ENCODE peak calls at places on chromosomes 3 and 15, in five cellular contexts. One of them, this sample, is unnamed.

GRCh38 chr3:59408047-59408624 is 358.3 kb upstream of the CFAP20DC start:
- DNase-seq in mammary epithelial cell: no peak
- DNase-seq in IMR-90: peak; percentile 43
- DNase-seq in neuronal stem cell: no peak
- DNase-seq in HepG2: no peak
- DNase-seq in this sample: no peak

GRCh38 chr15:65856821-65857455 is 12.4 kb upstream of the RAB11A start:
- DNase-seq in IMR-90: peak; percentile 53
- DNase-seq in HepG2: peak; percentile 64
- DNase-seq in neuronal stem cell: peak; percentile 57
- DNase-seq in mammary epithelial cell: peak; percentile 37
- DNase-seq in this sample: no peak

GRCh38 chr15:63623231-63623969 is 26.2 kb downstream of the FBXL22 start:
- DNase-seq in neuronal stem cell: no peak
- DNase-seq in IMR-90: no peak
- DNase-seq in mammary epithelial cell: no peak
- DNase-seq in HepG2: no peak
- DNase-seq in this sample: no peak

GRCh38 chr3:181705081-181705480 is 6.6 kb upstream of the SOX2 start:
- DNase-seq in neuronal stem cell: no peak
- DNase-seq in mammary epithelial cell: no peak
- DNase-seq in IMR-90: no peak
- DNase-seq in HepG2: no peak
- DNase-seq in this sample: no peak

GRCh38 chr3:60010778-60011177 is 961.0 kb upstream of the CFAP20DC start:
- DNase-seq in mammary epithelial cell: no peak
- DNase-seq in neuronal stem cell: no peak
- DNase-seq in HepG2: no peak
- DNase-seq in IMR-90: no peak
- DNase-seq in this sample: no peak

GRCh38 chr3:50623840-50624474 is 7.0 kb downstream of the MAPKAPK3 start:
- DNase-seq in IMR-90: peak; percentile 22
- DNase-seq in neuronal stem cell: no peak
- DNase-seq in HepG2: no peak
- DNase-seq in mammary epithelial cell: no peak
- DNase-seq in this sample: no peak

GRCh38 chr3:29540544-29540943 is 259.7 kb downstream of the RBMS3 start:
- DNase-seq in IMR-90: no peak
- DNase-seq in HepG2: no peak
- DNase-seq in neuronal stem cell: no peak
- DNase-seq in mammary epithelial cell: no peak
- DNase-seq in this sample: no peak

GRCh38 chr3:106068386-106068785 is 199.6 kb upstream of the CBLB start:
- DNase-seq in mammary epithelial cell: no peak
- DNase-seq in neuronal stem cell: no peak
- DNase-seq in HepG2: no peak
- DNase-seq in IMR-90: no peak
- DNase-seq in this sample: no peak

GRCh38 chr3:105842449-105842848 is 26.4 kb downstream of the CBLB start:
- DNase-seq in HepG2: no peak
- DNase-seq in neuronal stem cell: no peak
- DNase-seq in IMR-90: no peak
- DNase-seq in mammary epithelial cell: no peak
- DNase-seq in this sample: no peak

GRCh38 chr3:33131328-33132018 is 17.7 kb downstream of the CRTAP start:
- DNase-seq in mammary epithelial cell: peak; percentile 52
- DNase-seq in neuronal stem cell: peak; percentile 70
- DNase-seq in IMR-90: peak; percentile 70
- DNase-seq in HepG2: peak; percentile 66
- DNase-seq in this sample: no peak

GRCh38 chr3:178100881-178101280 is 435.4 kb upstream of the KCNMB2 start:
- DNase-seq in HepG2: no peak
- DNase-seq in neuronal stem cell: no peak
- DNase-seq in IMR-90: no peak
- DNase-seq in mammary epithelial cell: no peak
- DNase-seq in this sample: no peak

GRCh38 chr3:42117175-42118008 is 26.2 kb downstream of the TRAK1 start:
- DNase-seq in IMR-90: peak; percentile 75
- DNase-seq in HepG2: no peak
- DNase-seq in neuronal stem cell: no peak
- DNase-seq in mammary epithelial cell: peak; percentile 76
- DNase-seq in this sample: no peak

GRCh38 chr3:42709621-42710020 is 7.0 kb upstream of the HHATL start:
- DNase-seq in mammary epithelial cell: no peak
- DNase-seq in IMR-90: no peak
- DNase-seq in neuronal stem cell: no peak
- DNase-seq in HepG2: no peak
- DNase-seq in this sample: peak; percentile 43

GRCh38 chr3:36707623-36708409 is 56.5 kb downstream of the DCLK3 start:
- DNase-seq in IMR-90: peak; percentile 65
- DNase-seq in HepG2: no peak
- DNase-seq in mammary epithelial cell: peak; percentile 60
- DNase-seq in neuronal stem cell: no peak
- DNase-seq in this sample: no peak

GRCh38 chr3:186697510-186697909 is 19.6 kb upstream of the KNG1 start:
- DNase-seq in neuronal stem cell: no peak
- DNase-seq in mammary epithelial cell: no peak
- DNase-seq in IMR-90: no peak
- DNase-seq in HepG2: no peak
- DNase-seq in this sample: no peak

GRCh38 chr3:16538505-16538904 is 25.0 kb upstream of the RFTN1 start:
- DNase-seq in neuronal stem cell: no peak
- DNase-seq in IMR-90: no peak
- DNase-seq in HepG2: no peak
- DNase-seq in mammary epithelial cell: no peak
- DNase-seq in this sample: no peak

GRCh38 chr15:69719527-69719926 is 266.9 kb downstream of the RPLP1 start:
- DNase-seq in HepG2: no peak
- DNase-seq in mammary epithelial cell: no peak
- DNase-seq in neuronal stem cell: no peak
- DNase-seq in IMR-90: no peak
- DNase-seq in this sample: no peak

GRCh38 chr3:138947303-138948121 is 495 bp downstream of the FOXL2NB start:
- DNase-seq in IMR-90: no peak
- DNase-seq in neuronal stem cell: no peak
- DNase-seq in mammary epithelial cell: no peak
- DNase-seq in HepG2: no peak
- DNase-seq in this sample: no peak

GRCh38 chr15:78033864-78034263 is 43.6 kb downstream of the TBC1D2B start:
- DNase-seq in IMR-90: peak; percentile 41
- DNase-seq in mammary epithelial cell: no peak
- DNase-seq in HepG2: no peak
- DNase-seq in neuronal stem cell: no peak
- DNase-seq in this sample: no peak

GRCh38 chr15:67290319-67290718 is 35.7 kb downstream of the IQCH start:
- DNase-seq in IMR-90: no peak
- DNase-seq in HepG2: no peak
- DNase-seq in mammary epithelial cell: peak; percentile 37
- DNase-seq in neuronal stem cell: no peak
- DNase-seq in this sample: no peak

GRCh38 chr15:72227192-72227586 is 3.8 kb downstream of the PKM start:
- DNase-seq in IMR-90: peak; percentile 91
- DNase-seq in neuronal stem cell: no peak
- DNase-seq in HepG2: peak; percentile 7
- DNase-seq in mammary epithelial cell: peak; percentile 95
- DNase-seq in this sample: no peak

GRCh38 chr3:62242846-62243245 is 130.5 kb downstream of the FEZF2 start:
- DNase-seq in IMR-90: no peak
- DNase-seq in HepG2: no peak
- DNase-seq in mammary epithelial cell: no peak
- DNase-seq in neuronal stem cell: peak; percentile 84
- DNase-seq in this sample: no peak

GRCh38 chr3:160168290-160168689 is 56.9 kb upstream of the C3orf80 start:
- DNase-seq in HepG2: no peak
- DNase-seq in mammary epithelial cell: no peak
- DNase-seq in neuronal stem cell: no peak
- DNase-seq in IMR-90: no peak
- DNase-seq in this sample: no peak

GRCh38 chr3:157087398-157088132 is 72.4 kb downstream of the CCNL1 start:
- DNase-seq in neuronal stem cell: no peak
- DNase-seq in mammary epithelial cell: peak; percentile 64
- DNase-seq in IMR-90: no peak
- DNase-seq in HepG2: no peak
- DNase-seq in this sample: no peak

GRCh38 chr3:157088133-157088488 is 71.8 kb downstream of the CCNL1 start:
- DNase-seq in mammary epithelial cell: no peak
- DNase-seq in HepG2: no peak
- DNase-seq in IMR-90: no peak
- DNase-seq in neuronal stem cell: no peak
- DNase-seq in this sample: no peak

GRCh38 chr3:157088506-157089454 is 71.2 kb downstream of the CCNL1 start:
- DNase-seq in mammary epithelial cell: peak; percentile 94
- DNase-seq in neuronal stem cell: peak; percentile 94
- DNase-seq in HepG2: peak; percentile 91
- DNase-seq in IMR-90: peak; percentile 94
- DNase-seq in this sample: peak; percentile 99

GRCh38 chr3:157091096-157091833 is 68.7 kb downstream of the CCNL1 start:
- DNase-seq in mammary epithelial cell: no peak
- DNase-seq in neuronal stem cell: no peak
- DNase-seq in IMR-90: no peak
- DNase-seq in HepG2: no peak
- DNase-seq in this sample: no peak

DNA sequence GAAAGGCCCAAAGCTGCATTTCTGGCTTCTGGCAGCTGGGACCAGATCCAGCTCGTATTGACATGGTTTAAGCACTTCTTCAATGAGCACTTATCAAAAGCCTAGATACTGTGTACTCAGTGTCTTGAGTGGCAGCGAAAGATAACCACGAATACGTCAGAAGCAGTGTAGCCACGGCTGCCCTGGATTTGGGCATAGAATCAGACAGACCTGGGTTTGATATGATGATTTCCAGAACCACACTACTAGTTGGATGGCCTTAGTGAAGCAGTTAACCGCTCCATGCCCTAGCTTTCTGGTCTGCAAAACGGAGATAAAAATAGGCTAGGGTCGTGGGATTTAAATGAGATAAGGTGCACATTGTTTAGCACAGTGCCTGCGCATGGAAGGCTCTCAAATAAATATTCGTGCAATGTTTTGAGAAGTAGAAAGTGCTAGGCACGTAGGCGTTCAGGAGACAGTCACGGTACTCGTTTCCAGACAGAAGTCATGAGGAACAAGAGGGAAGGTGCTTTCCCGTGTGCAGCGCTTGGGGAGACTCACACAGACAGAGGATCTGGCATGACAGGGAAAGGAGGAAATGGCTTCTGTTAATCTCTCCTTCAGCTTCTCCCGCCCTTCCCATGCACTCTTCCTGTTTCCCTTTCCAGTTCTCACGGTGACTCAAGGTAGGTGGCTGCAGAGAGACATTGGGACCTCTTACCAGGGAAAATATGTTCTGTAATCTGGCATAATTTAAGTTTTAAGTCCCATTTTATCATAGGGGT is 70.3 kb downstream of the CCNL1 start:
- DNase-seq in mammary epithelial cell: peak; percentile 35
- DNase-seq in IMR-90: peak; percentile 71
- DNase-seq in HepG2: no peak
- DNase-seq in neuronal stem cell: no peak
- DNase-seq in this sample: no peak
- H3K9ac ChIP-seq in mammary epithelial cell: peak overlapping the region; percentile 94
- H3K9ac ChIP-seq in IMR-90: peak overlapping the region; percentile 75
- H3K9ac ChIP-seq in HepG2: peak overlapping the region; percentile 85
- H3K9ac ChIP-seq in neuronal stem cell: no peak overlapping the region
- H3K9ac ChIP-seq in this sample: peak overlapping the region; percentile 50

GRCh38 chr15:36605626-36606263 is 26.3 kb downstream of the CDIN1 start:
- DNase-seq in mammary epithelial cell: no peak
- DNase-seq in HepG2: no peak
- DNase-seq in IMR-90: no peak
- DNase-seq in neuronal stem cell: no peak
- DNase-seq in this sample: no peak
- H3K27ac ChIP-seq in mammary epithelial cell: no peak overlapping the region
- H3K27ac ChIP-seq in HepG2: no peak overlapping the region
- H3K27ac ChIP-seq in IMR-90: no peak overlapping the region
- H3K27ac ChIP-seq in neuronal stem cell: no peak overlapping the region
- H3K27ac ChIP-seq in this sample: no peak overlapping the region

DNA sequence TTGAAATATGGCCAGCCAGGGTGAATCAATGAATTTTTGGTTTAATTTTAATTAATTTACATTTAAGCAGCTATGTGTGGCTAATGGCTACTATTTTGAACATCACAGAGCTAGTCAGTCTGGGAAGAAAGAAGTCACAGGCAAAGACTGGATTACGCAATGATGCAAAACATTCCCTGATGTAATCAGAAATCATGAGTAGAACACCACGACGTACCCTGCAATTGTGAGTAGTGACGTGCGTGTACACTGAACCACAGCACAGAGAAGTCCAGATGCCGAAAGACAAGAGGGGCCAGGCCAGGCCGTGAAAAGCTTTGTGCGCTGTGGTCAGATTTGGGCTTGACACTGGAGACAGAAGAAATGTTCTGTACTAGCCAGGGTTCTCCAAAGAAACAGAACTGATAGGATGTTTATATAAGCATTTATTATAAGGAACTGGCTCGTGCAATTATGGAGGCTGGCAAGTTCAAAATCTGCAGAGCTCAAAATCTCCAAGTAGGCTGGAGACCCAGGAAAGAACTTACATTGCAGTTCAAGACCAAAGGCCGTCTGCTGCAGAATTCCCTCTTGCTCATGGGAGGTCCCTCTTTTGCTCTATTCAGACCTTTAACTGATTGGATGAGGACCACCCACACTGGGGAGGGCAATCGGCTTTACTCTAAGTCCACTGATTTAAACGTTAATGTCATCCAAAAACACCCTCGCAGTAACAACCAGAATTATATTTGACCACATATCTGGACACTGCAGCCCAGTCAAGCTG is 44.6 kb downstream of the SH3BP5 start:
- DNase-seq in mammary epithelial cell: no peak
- DNase-seq in IMR-90: peak; percentile 94
- DNase-seq in HepG2: no peak
- DNase-seq in neuronal stem cell: no peak
- DNase-seq in this sample: no peak
- H3K4me1 ChIP-seq in mammary epithelial cell: peaks cover under 1% of the 10 kb centered on the region
- H3K4me1 ChIP-seq in IMR-90: peaks cover 6% of the 10 kb centered on the region
- H3K4me1 ChIP-seq in HepG2: no peaks in the 10 kb centered on the region
- H3K4me1 ChIP-seq in neuronal stem cell: peaks cover 3% of the 10 kb centered on the region
- H3K4me1 ChIP-seq in this sample: peaks cover 18% of the 10 kb centered on the region

DNA sequence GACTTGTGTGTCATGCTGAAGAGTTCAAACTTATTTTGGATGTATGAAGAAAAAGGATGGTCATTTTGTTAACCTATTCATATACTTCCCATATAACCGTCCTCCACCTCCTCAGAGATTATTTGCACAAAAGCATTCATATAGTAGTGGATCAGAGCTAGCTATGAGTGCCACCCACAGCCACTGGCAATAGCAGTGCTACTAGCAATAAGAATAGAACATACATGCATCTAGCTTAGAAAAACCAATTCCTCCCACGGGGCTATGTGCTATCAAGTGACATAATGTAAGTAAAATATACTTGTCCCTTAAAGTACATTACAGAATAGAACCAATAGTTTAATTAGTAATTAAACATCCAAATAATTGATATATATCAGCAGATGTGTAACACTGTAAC is 10.3 kb upstream of the ZBED2 start:
- DNase-seq in neuronal stem cell: no peak
- DNase-seq in mammary epithelial cell: no peak
- DNase-seq in IMR-90: no peak
- DNase-seq in HepG2: no peak
- DNase-seq in this sample: no peak
- H3K9ac ChIP-seq in neuronal stem cell: no peak overlapping the region
- H3K9ac ChIP-seq in mammary epithelial cell: no peak overlapping the region
- H3K9ac ChIP-seq in IMR-90: no peak overlapping the region
- H3K9ac ChIP-seq in HepG2: no peak overlapping the region
- H3K9ac ChIP-seq in this sample: no peak overlapping the region

This sample was measured in kidney.